ENCODE peak calls at places on chromosome 1, in six cellular contexts. D is omental fat pad; J is kidney epithelial cell; U is foreskin fibroblast; K is NCI-H774; M is stimulated activated CD8-positive, alpha-beta memory T cell treated with anti-CD3 and anti-CD28 coated beads, Interleukin-12 subunit alpha, Interleukin-12 subunit beta, amount 100 ng/mL, for 1 hour. S is an unnamed sample.

GRCh38 chr1:202572867-202573266 is 137.4 kb downstream of the SYT2 start:
- DNase-seq in D (no peak), J (no peak), U (no peak), K (peak), M (no peak), S (no peak)

GRCh38 chr1:238660849-238661248 is 725.5 kb upstream of the CHRM3 start:
- DNase-seq in D (no peak), J (no peak), U (no peak), K (no peak), M (no peak), S (no peak)

GRCh38 chr1:228349701-228350171 is 56.9 kb downstream of the TRIM11 start:
- DNase-seq in D (no peak), J (no peak), U (no peak), K (no peak), M (no peak), S (no peak)

GRCh38 chr1:30912203-30912602 is 3.6 kb upstream of the SDC3 start:
- DNase-seq in D (no peak), J (no peak), U (no peak), K (no peak), M (no peak), S (no peak)

GRCh38 chr1:197913495-197914276 is 3.5 kb upstream of the LHX9 start:
- DNase-seq in D (no peak), J (no peak), U (no peak), K (no peak), M (no peak), S (no peak)

GRCh38 chr1:90122679-90123340 is 127.9 kb downstream of the ZNF326 start:
- DNase-seq in D (no peak), J (no peak), U (no peak), K (no peak), M (no peak), S (no peak)

GRCh38 chr1:159835366-159835765 is 8.7 kb downstream of the SLAMF8 start:
- DNase-seq in D (no peak), J (no peak), U (no peak), K (no peak), M (no peak), S (no peak)

GRCh38 chr1:153262462-153263157 is 3.1 kb downstream of the LORICRIN start:
- DNase-seq in D (no peak), J (no peak), U (no peak), K (no peak), M (no peak), S (no peak)

GRCh38 chr1:114342376-114342775 is 168.6 kb downstream of the TRIM33 start:
- DNase-seq in D (no peak), J (no peak), U (no peak), K (no peak), M (peak), S (no peak)

GRCh38 chr1:45329445-45329844 is 2.8 kb downstream of the HPDL start:
- DNase-seq in D (no peak), J (no peak), U (no peak), K (no peak), M (no peak), S (no peak)